ENCODE peak calls at places on chromosomes 12 and 14, in seven cellular contexts. F is neuronal stem cell, X is IMR-90, I is H1, O is H9, D is mesenchymal stem cell, T is trophoblast cell. V is an unnamed sample.
A peak's percentile ranks its signal among the peaks of the same experiment; 100 is the strongest.

GRCh38 chr14:68392393-68393085 is 400.3 kb downstream of the ZFP36L1 start:
- DNase-seq in F (peak; percentile 21), X (no peak), I (no peak), O (no peak), D (peak; percentile 56), T (peak; percentile 32), V (no peak)

GRCh38 chr14:89366580-89367448 is 50.2 kb downstream of the FOXN3 start:
- DNase-seq in F (no peak), X (no peak), I (peak; percentile 31), O (no peak), D (no peak), T (no peak), V (no peak)

GRCh38 chr12:130981947-130982346 is 28.2 kb downstream of the ADGRD1 start:
- DNase-seq in F (no peak), X (no peak), I (no peak), O (peak; percentile 24), D (no peak), T (no peak), V (no peak)

GRCh38 chr12:65788912-65789311 is 35.4 kb upstream of the HMGA2 start:
- DNase-seq in F (no peak), X (no peak), I (no peak), O (no peak), D (no peak), T (no peak), V (no peak)

GRCh38 chr14:22427771-22428228 is 161.2 kb downstream of the DAD1 start:
- DNase-seq in F (no peak), X (peak; percentile 57), I (no peak), O (no peak), D (peak; percentile 93), T (peak; percentile 75), V (peak; percentile 36)

GRCh38 chr12:92898755-92899154 is 30.3 kb downstream of the EEA1 start:
- DNase-seq in F (no peak), X (peak; percentile 10), I (no peak), O (no peak), D (peak; percentile 47), T (no peak), V (no peak)

GRCh38 chr14:22420598-22421186 is 168.3 kb downstream of the DAD1 start:
- DNase-seq in F (no peak), X (no peak), I (no peak), O (no peak), D (no peak), T (no peak), V (no peak)

GRCh38 chr12:93502802-93503623 is 35.7 kb downstream of the MRPL42 start:
- DNase-seq in F (peak; percentile 21), X (peak; percentile 48), I (peak; percentile 61), O (no peak), D (peak; percentile 54), T (peak; percentile 69), V (peak; percentile 51)

GRCh38 chr12:102465762-102466560 is 14.4 kb downstream of the IGF1 start:
- DNase-seq in F (no peak), X (no peak), I (no peak), O (no peak), D (no peak), T (peak; percentile 18), V (peak; percentile 21)

GRCh38 chr14:30906752-30907658 is 32.6 kb downstream of the COCH start:
- DNase-seq in F (peak; percentile 1), X (peak; percentile 15), I (no peak), O (no peak), D (peak; percentile 26), T (peak; percentile 43), V (no peak)

GRCh38 chr12:28083816-28084678 is 106.2 kb upstream of the CCDC91 start:
- DNase-seq in F (no peak), X (no peak), I (no peak), O (no peak), D (no peak), T (no peak), V (no peak)

GRCh38 chr12:128098725-128099124 is 168.2 kb upstream of the TMEM132C start:
- DNase-seq in F (no peak), X (no peak), I (no peak), O (peak; percentile 20), D (no peak), T (no peak), V (no peak)

GRCh38 chr12:49930515-49931288 is 19.8 kb upstream of the AQP2 start:
- DNase-seq in F (no peak), X (peak; percentile 83), I (no peak), O (no peak), D (peak; percentile 77), T (peak; percentile 56), V (no peak)

GRCh38 chr12:106409898-106410297 is 52.4 kb downstream of the POLR3B start:
- DNase-seq in F (no peak), X (no peak), I (no peak), O (no peak), D (no peak), T (no peak), V (no peak)

GRCh38 chr12:607541-608001 is 55.7 kb downstream of the NINJ2 start:
- DNase-seq in F (no peak), X (no peak), I (no peak), O (peak; percentile 61), D (no peak), T (peak; percentile 77), V (peak; percentile 66)

GRCh38 chr12:112539221-112539620 is 120.5 kb downstream of the PTPN11 start:
- DNase-seq in F (no peak), X (no peak), I (no peak), O (no peak), D (peak; percentile 14), T (no peak), V (no peak)

GRCh38 chr12:10339441-10339840 is 31.8 kb downstream of the KLRD1 start:
- DNase-seq in F (no peak), X (no peak), I (no peak), O (no peak), D (peak; percentile 41), T (peak; percentile 13), V (peak; percentile 47)

GRCh38 chr12:122988612-122989442 is 8.3 kb downstream of the ARL6IP4 start:
- DNase-seq in F (no peak), X (no peak), I (no peak), O (no peak), D (no peak), T (no peak), V (peak; percentile 25)

GRCh38 chr12:95515197-95515596 is 36.1 kb downstream of the USP44 start:
- DNase-seq in F (no peak), X (no peak), I (no peak), O (no peak), D (no peak), T (no peak), V (no peak)

GRCh38 chr14:50666772-50667490 is 1.2 kb downstream of the SAV1 start:
- DNase-seq in F (peak; percentile 30), X (peak; percentile 73), I (no peak), O (peak; percentile 53), D (peak; percentile 77), T (peak; percentile 70), V (peak; percentile 85)

GRCh38 chr12:124946440-124946793 is 32.0 kb upstream of the UBC start:
- DNase-seq in F (no peak), X (no peak), I (no peak), O (no peak), D (no peak), T (no peak), V (no peak)

GRCh38 chr12:43291516-43291915 is 260.5 kb downstream of the ADAMTS20 start:
- DNase-seq in F (no peak), X (peak; percentile 88), I (no peak), O (no peak), D (no peak), T (peak; percentile 60), V (no peak)

GRCh38 chr14:34075095-34075744 is 124.3 kb upstream of the EGLN3 start:
- DNase-seq in F (no peak), X (no peak), I (no peak), O (no peak), D (no peak), T (no peak), V (no peak)

GRCh38 chr14:99871771-99872170 is 78.6 kb downstream of the EML1 start:
- DNase-seq in F (no peak), X (no peak), I (peak; percentile 47), O (no peak), D (no peak), T (no peak), V (no peak)

GRCh38 chr12:126469211-126469610 is 1404.0 kb downstream of the AACS start:
- DNase-seq in F (no peak), X (no peak), I (no peak), O (no peak), D (no peak), T (no peak), V (no peak)

DNA sequence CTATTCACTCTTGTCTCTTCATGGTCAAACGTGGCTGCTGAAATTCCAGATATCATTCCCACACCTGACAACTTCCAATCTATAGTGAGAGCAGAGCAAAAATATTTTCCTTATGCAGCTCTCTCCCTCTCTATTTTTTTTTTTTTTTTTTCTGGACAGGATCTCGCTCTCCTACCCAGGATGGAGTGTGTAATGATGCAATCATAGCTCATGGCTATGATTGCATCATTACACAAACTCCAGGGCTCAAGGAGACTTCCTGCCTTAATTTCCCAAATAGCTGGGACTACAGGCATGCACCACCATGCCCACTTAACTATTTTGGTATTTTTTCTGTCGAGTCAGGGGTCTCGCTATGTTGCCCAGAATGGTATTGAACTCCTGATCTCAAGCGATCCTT is 1398.9 kb downstream of the AACS start:
- DNase-seq in F (no peak), X (no peak), I (no peak), O (no peak), D (no peak), T (no peak), V (no peak)
- H2BK5ac ChIP-seq in F (no peak overlapping the region), X (no peak overlapping the region), I (no peak overlapping the region), O (no peak overlapping the region), D (no peak overlapping the region), T (no peak overlapping the region), V (no peak overlapping the region)

DNA sequence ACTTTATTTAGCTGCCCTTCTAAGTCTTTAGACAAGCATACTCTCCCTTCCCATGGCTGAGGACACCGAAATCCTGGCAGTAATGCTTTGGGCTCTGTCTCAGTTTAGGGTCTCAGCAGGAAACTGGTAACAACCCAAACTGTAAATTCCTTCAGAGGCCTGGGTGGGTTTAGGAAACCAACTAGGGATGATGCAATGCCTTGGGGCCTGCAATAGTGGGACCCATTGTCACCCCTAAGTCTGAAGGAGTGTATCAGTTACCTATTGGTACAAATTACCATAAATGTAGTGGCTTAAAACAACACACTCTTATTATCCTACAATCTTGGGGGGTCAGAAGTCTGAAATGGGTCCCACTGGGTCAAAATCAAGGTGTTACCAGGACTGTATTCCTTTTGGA is 36.0 kb downstream of the DHRS2 start:
- DNase-seq in F (no peak), X (no peak), I (no peak), O (no peak), D (no peak), T (no peak), V (no peak)
- H2BK5ac ChIP-seq in F (no peak overlapping the region), X (no peak overlapping the region), I (no peak overlapping the region), O (no peak overlapping the region), D (no peak overlapping the region), T (no peak overlapping the region), V (no peak overlapping the region)

DNA sequence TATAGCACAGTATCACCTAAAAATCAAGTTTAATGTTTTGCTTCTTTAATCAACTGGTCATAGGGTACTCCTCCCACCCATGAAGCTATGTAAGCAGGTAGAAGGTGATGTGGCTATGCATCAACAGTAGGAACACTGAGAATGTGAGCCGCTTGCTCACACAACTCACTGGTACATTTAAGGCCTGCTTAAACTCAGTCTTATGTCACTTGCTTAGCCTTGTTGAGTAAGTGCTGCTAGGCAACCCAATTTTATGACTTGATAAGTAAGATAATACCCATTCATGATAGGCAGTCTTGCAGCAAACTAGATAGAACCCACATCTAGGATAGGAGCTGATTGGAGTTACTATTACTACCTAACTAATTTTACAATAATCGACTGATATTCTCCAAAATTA is 70.0 kb upstream of the BMP4 start:
- DNase-seq in F (no peak), X (no peak), I (no peak), O (no peak), D (peak; percentile 4), T (peak; percentile 1), V (peak; percentile 44)
- H2BK5ac ChIP-seq in F (no peak overlapping the region), X (no peak overlapping the region), I (no peak overlapping the region), O (no peak overlapping the region), D (no peak overlapping the region), T (no peak overlapping the region), V (no peak overlapping the region)

GRCh38 chr14:90571149-90571548 is 174.3 kb downstream of the CALM1 start:
- DNase-seq in F (no peak), X (no peak), I (no peak), O (no peak), D (no peak), T (no peak), V (no peak)
- H2BK5ac ChIP-seq in F (no peak overlapping the region), X (no peak overlapping the region), I (no peak overlapping the region), O (no peak overlapping the region), D (no peak overlapping the region), T (no peak overlapping the region), V (no peak overlapping the region)

V was measured in mesendoderm.